ENCODE peak calls at places on chromosomes 16 and 17, in seven cellular contexts. G is lower leg skin, T is WTC11, D is sigmoid colon, O is fibroblast of pulmonary artery, M is adrenal gland, V is fibroblast of lung. K is an unnamed sample.

GRCh38 chr16:64771273-64771672 is 350.6 kb downstream of the CDH11 start:
- DNase-seq in V (no peak), M (no peak), G (no peak), O (no peak), T (no peak), D (no peak), K (no peak)

GRCh38 chr17:78707016-78707415 is 75.1 kb downstream of the CYTH1 start:
- DNase-seq in T (no peak), M (no peak), V (no peak), G (no peak), O (no peak), D (no peak), K (no peak)

GRCh38 chr17:68396226-68396780 is 61.0 kb downstream of the WIPI1 start:
- DNase-seq in D (peak), V (no peak), M (no peak), G (no peak), T (no peak), O (no peak), K (no peak)

GRCh38 chr16:15865742-15866141 is 8.9 kb upstream of the MYH11 start:
- DNase-seq in V (peak), D (no peak), T (no peak), O (peak), G (no peak), M (no peak), K (no peak)

GRCh38 chr17:36524428-36524876 is 10.2 kb downstream of the MYO19 start:
- DNase-seq in O (no peak), D (no peak), M (no peak), V (no peak), G (no peak), T (no peak), K (no peak)

GRCh38 chr16:48123104-48123788 is 32.5 kb downstream of the ABCC12 start:
- DNase-seq in T (no peak), O (peak), D (no peak), G (no peak), V (peak), M (peak), K (no peak)

GRCh38 chr16:89629827-89630610 is 16.6 kb downstream of the DPEP1 start:
- DNase-seq in G (no peak), T (no peak), D (no peak), M (no peak), V (no peak), O (no peak), K (no peak)

GRCh38 chr16:89642574-89642973 is 14.9 kb downstream of the CHMP1A start:
- DNase-seq in O (no peak), D (no peak), G (no peak), T (no peak), V (no peak), M (no peak), K (no peak)

GRCh38 chr17:58969156-58969555 is 137.5 kb downstream of the TRIM37 start:
- DNase-seq in O (no peak), V (no peak), T (no peak), G (no peak), D (no peak), M (no peak), K (no peak)

GRCh38 chr17:17783121-17783824 is 53.5 kb downstream of the SREBF1 start:
- DNase-seq in V (peak), D (no peak), T (peak), O (peak), G (no peak), M (peak), K (peak)
- TF ChIP-seq CTCF in V (peak), D (no peak), T (no peak), O (no peak), G (no peak), M (no peak), K (no peak)

GRCh38 chr17:45104907-45105624 is 27.2 kb downstream of the PLCD3 start:
- DNase-seq in V (no peak), M (no peak), O (no peak), D (no peak), T (no peak), G (no peak), K (no peak)
- TF ChIP-seq CTCF in V (peak), M (no peak), O (peak), D (no peak), T (no peak), G (no peak), K (no peak)

DNA sequence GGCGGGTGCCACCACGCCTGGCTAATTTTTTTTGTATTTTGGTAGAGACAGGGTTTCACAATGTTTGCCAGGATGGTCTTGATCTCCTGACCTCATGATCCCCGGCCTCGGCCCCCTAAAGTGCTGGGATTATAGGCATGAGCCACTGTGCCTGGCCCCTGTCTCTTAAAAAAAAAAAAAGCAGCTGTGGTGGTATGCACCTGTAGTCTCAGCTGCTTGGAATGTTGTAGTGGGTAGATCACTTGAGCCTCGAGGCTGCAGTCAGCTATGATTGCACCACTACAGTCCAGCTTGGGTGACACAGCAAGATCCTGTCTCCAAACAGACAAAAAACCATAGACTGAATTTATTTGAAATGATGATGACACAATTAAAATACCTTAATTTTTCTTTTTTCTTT is 24.3 kb downstream of the CDK12 start:
- DNase-seq in D (no peak), V (peak), O (peak), M (no peak), T (no peak), G (no peak), K (no peak)
- TF ChIP-seq CTCF in D (no peak), V (no peak), O (no peak), M (no peak), T (no peak), G (no peak), K (no peak)

GRCh38 chr16:27754788-27755690 is 205.1 kb downstream of the KATNIP start:
- DNase-seq in G (peak), T (no peak), D (no peak), M (no peak), V (no peak), O (no peak), K (no peak)
- TF ChIP-seq CTCF in G (no peak), T (no peak), D (no peak), M (no peak), V (no peak), O (no peak), K (no peak)

GRCh38 chr17:27747462-27748359 is 52.6 kb downstream of the NOS2 start:
- DNase-seq in O (no peak), G (no peak), M (no peak), T (peak), V (no peak), D (no peak), K (no peak)
- TF ChIP-seq CTCF in O (peak), G (no peak), M (no peak), T (peak), V (peak), D (no peak), K (peak)

DNA sequence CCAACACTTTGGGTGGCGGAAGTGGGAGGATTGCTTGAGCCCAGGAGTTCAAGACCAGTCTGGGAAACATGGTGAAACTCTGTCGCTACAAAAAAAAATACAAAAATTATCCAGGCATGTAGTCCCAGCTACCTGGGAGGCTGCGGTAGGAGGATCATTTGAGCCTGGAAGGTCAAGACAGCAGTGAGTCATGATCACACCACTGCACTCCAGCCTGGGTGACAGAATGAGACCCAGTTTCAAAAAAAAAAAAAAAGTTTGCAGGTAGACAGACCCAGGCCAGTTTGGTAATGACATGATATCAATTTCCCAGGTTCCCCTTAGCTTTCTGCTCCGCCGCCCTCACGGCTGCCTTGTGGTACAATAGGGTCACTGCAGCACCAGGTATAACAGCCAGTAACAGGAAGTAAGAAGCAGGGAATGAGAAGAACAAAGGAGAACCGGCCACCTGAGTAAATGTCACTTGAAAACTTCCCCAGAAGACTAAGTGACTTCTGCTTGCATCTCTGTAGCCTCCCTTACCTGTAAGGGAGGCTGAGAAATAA is 201.2 kb upstream of the HSBP1 start:
- DNase-seq in G (no peak), V (no peak), T (peak), M (no peak), D (no peak), O (no peak), K (no peak)
- TF ChIP-seq CTCF in G (no peak), V (no peak), T (no peak), M (no peak), D (no peak), O (no peak), K (no peak)

GRCh38 chr17:2485970-2486369 is 25.7 kb downstream of the METTL16 start:
- DNase-seq in D (no peak), T (no peak), M (no peak), O (no peak), V (no peak), G (no peak), K (no peak)
- TF ChIP-seq CTCF in D (no peak), T (no peak), M (no peak), O (no peak), V (no peak), G (no peak), K (no peak)

GRCh38 chr16:57736419-57737281 is 1.1 kb downstream of the KATNB1 start:
- DNase-seq in T (peak), M (peak), V (peak), O (peak), D (peak), G (no peak), K (peak)

GRCh38 chr16:57734308-57734924 is 1.2 kb upstream of the KATNB1 start:
- DNase-seq in V (no peak), M (no peak), T (no peak), G (no peak), O (no peak), D (no peak), K (no peak)

GRCh38 chr16:57735755-57736418 is at the start of gene KATNB1:
- DNase-seq in G (no peak), V (no peak), M (peak), T (no peak), D (peak), O (no peak), K (no peak)

GRCh38 chr16:57732683-57733082 is 2.9 kb upstream of the KATNB1 start:
- DNase-seq in T (no peak), D (no peak), O (no peak), V (no peak), G (no peak), M (no peak), K (no peak)

GRCh38 chr16:57734925-57735754 is 430 bp upstream of the KATNB1 start:
- DNase-seq in M (peak), T (peak), G (peak), O (peak), D (peak), V (peak), K (peak)
- TF ChIP-seq CTCF in M (no peak), T (no peak), G (no peak), O (no peak), D (no peak), V (no peak), K (no peak)

DNA sequence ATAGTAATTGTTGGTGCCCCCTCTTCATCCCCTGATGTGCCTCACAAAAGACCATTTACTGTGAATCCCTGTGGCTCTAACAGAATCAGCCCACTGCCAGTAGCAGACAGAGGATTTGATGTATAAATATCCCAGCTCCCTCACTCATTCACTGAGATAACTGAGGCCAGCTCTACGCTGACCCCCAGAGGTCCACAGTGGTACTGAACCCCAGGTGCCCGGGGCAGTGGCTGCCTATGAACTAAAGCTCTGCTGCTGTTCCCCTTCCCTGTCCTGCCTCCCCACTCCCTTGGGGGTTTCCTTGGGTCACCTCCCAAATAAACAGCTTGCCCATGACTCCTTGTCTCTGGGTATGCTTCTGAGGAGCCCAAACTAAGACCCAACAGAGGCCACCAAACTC is 295.8 kb downstream of the FOXL1 start:
- DNase-seq in V (no peak), O (peak), G (no peak), T (peak), D (no peak), M (no peak), K (no peak)
- TF ChIP-seq CTCF in V (peak), O (peak), G (no peak), T (peak), D (no peak), M (peak), K (peak)